ENCODE peak calls at places on chromosomes 12 and 14, in five cellular contexts. N is WERI-Rb-1, L is fibroblast of pulmonary artery, C is tibial artery, X is astrocyte of the spinal cord. S is an unnamed sample.
A peak's percentile ranks its signal among the peaks of the same experiment; 100 is the strongest.

GRCh38 chr14:55412686-55413085 is 1.1 kb upstream of the ATG14 start:
- DNase-seq in C (no peak), X (no peak), L (no peak), N (no peak), S (peak; percentile 53)

GRCh38 chr12:106179086-106179485 is 40.3 kb upstream of the NUAK1 start:
- DNase-seq in C (no peak), X (no peak), N (peak; percentile 74), L (no peak), S (no peak)

GRCh38 chr12:62817556-62818271 is 117.2 kb downstream of the PPM1H start:
- DNase-seq in X (peak; percentile 94), C (no peak), L (peak; percentile 70), N (peak; percentile 52), S (peak; percentile 48)

GRCh38 chr14:102085503-102085902 is 1.3 kb downstream of the HSP90AA1 start:
- DNase-seq in L (no peak), N (no peak), C (no peak), X (no peak), S (no peak)

GRCh38 chr14:26577711-26578110 is 20.1 kb downstream of the NOVA1 start:
- DNase-seq in C (no peak), N (no peak), L (no peak), X (no peak), S (peak; percentile 6)

GRCh38 chr12:111429760-111430417 is 24.2 kb downstream of the SH2B3 start:
- DNase-seq in X (no peak), L (no peak), N (no peak), C (no peak), S (no peak)

GRCh38 chr14:29352681-29353080 is 575.0 kb downstream of the PRKD1 start:
- DNase-seq in C (no peak), N (no peak), L (peak; percentile 36), X (no peak), S (peak; percentile 41)

GRCh38 chr12:45914090-45914489 is 76.3 kb downstream of the SCAF11 start:
- DNase-seq in C (no peak), X (peak; percentile 76), L (peak; percentile 48), N (no peak), S (peak; percentile 61)

GRCh38 chr12:75564398-75564797 is 53.0 kb upstream of the KRR1 start:
- DNase-seq in L (peak; percentile 55), C (no peak), N (no peak), X (peak; percentile 57), S (peak; percentile 66)

GRCh38 chr14:33996450-33996849 is 45.6 kb upstream of the EGLN3 start:
- DNase-seq in C (no peak), N (no peak), L (no peak), X (no peak), S (no peak)

GRCh38 chr14:88185843-88186242 is 137.2 kb downstream of the KCNK10 start:
- DNase-seq in C (no peak), X (no peak), L (no peak), N (no peak), S (no peak)

GRCh38 chr14:93936245-93936644 is 9.1 kb downstream of the FAM181A start:
- DNase-seq in N (peak; percentile 76), L (no peak), X (no peak), C (no peak), S (no peak)

DNA sequence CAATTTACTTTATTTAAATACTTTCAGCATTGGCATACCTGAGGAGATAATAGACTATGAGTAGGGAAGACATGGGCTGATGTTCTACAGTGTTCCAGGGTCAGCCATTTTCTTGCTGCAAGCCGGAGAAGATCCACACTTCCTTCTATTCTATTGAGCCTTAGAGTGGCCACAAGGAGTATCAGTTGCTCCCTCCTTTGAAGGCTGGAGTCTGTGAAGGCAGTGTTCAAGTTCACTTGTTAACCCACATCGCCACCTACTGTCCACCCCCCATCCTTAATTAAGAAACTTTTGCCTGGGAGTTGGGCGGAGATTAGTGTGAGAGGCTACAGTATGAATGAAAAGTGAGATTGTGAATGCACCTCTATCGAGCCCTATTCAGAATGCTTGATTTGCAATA is 666.6 kb downstream of the NRXN3 start:
- DNase-seq in L (peak; percentile 60), N (peak; percentile 90), C (no peak), X (peak; percentile 64), S (peak; percentile 52)
- TF ChIP-seq CTCF in L (peak; percentile 40), N (peak; percentile 70), C (no peak), X (peak; percentile 53), S (peak; percentile 28)

GRCh38 chr12:1534708-1535107 is 59.7 kb downstream of the FBXL14 start:
- DNase-seq in X (no peak), L (no peak), N (no peak), C (no peak), S (no peak)

GRCh38 chr12:1532367-1532752 is 62.0 kb downstream of the FBXL14 start:
- DNase-seq in X (no peak), L (no peak), N (no peak), C (no peak), S (no peak)

GRCh38 chr12:1533205-1533601 is 61.2 kb downstream of the FBXL14 start:
- DNase-seq in N (no peak), C (no peak), X (peak; percentile 51), L (no peak), S (peak; percentile 60)

GRCh38 chr12:1532796-1533195 is 61.6 kb downstream of the FBXL14 start:
- DNase-seq in X (peak; percentile 37), L (no peak), N (no peak), C (no peak), S (peak; percentile 41)

GRCh38 chr12:1533602-1534304 is 60.6 kb downstream of the FBXL14 start:
- DNase-seq in X (peak; percentile 80), L (no peak), N (no peak), C (no peak), S (peak; percentile 60)
- H3K4me3 ChIP-seq in X (peak overlapping the region; percentile 18), L (no peak overlapping the region), N (no peak overlapping the region), C (no peak overlapping the region), S (peak overlapping the region; percentile 23)

GRCh38 chr14:23005861-23006534 is 3.9 kb downstream of the C14orf93 start:
- DNase-seq in N (no peak), C (no peak), L (no peak), X (peak; percentile 29), S (no peak)

GRCh38 chr14:23008836-23009235 is 1.1 kb downstream of the C14orf93 start:
- DNase-seq in X (peak; percentile 32), C (no peak), L (no peak), N (no peak), S (peak; percentile 8)

GRCh38 chr14:23009483-23009938 is 432 bp downstream of the C14orf93 start:
- DNase-seq in N (no peak), X (no peak), C (no peak), L (no peak), S (no peak)

GRCh38 chr14:23005451-23005850 is 4.5 kb downstream of the C14orf93 start:
- DNase-seq in C (no peak), N (no peak), X (no peak), L (no peak), S (no peak)

GRCh38 chr14:23006544-23007419 is 3.2 kb downstream of the C14orf93 start:
- DNase-seq in X (peak; percentile 98), N (peak; percentile 97), C (peak; percentile 98), L (peak; percentile 99), S (peak; percentile 98)
- TF ChIP-seq CTCF in X (peak; percentile 29), N (peak; percentile 50), C (no peak), L (peak; percentile 33), S (peak; percentile 43)

GRCh38 chr12:56154818-56155217 is 2.4 kb downstream of the MYL6B start:
- DNase-seq in X (no peak), N (no peak), C (no peak), L (no peak), S (no peak)

GRCh38 chr12:56153291-56154065 is 1.1 kb downstream of the MYL6B start:
- DNase-seq in N (no peak), X (no peak), L (no peak), C (no peak), S (no peak)

GRCh38 chr12:56157201-56158028 is 744 bp upstream of the MYL6 start:
- DNase-seq in C (peak; percentile 90), N (peak; percentile 79), L (peak; percentile 89), X (peak; percentile 88), S (peak; percentile 86)

GRCh38 chr12:56154246-56154771 is 1.9 kb downstream of the MYL6B start:
- DNase-seq in L (no peak), X (no peak), N (peak; percentile 71), C (no peak), S (no peak)

GRCh38 chr12:56155256-56155845 is 2.8 kb upstream of the MYL6 start:
- DNase-seq in N (no peak), X (no peak), C (no peak), L (no peak), S (no peak)
- H3K4me3 ChIP-seq in N (no peak overlapping the region), X (no peak overlapping the region), C (no peak overlapping the region), L (no peak overlapping the region), S (no peak overlapping the region)